ENCODE peak calls at places on chromosomes 13 and 19, in ten cellular contexts. K is WERI-Rb-1, P is ascending aorta, X is fibroblast of lung, E is natural killer cell, T is cardiac muscle cell, B is endothelial cell of umbilical vein, C is astrocyte of the spinal cord, N is progenitor cell of endocrine pancreas, M is BE2C. L is an unnamed sample.
A peak's percentile ranks its signal among the peaks of the same experiment; 100 is the strongest.

GRCh38 chr13:113586661-113587479 is 2.3 kb downstream of the TFDP1 start:
- DNase-seq in K (peak; percentile 11), P (no peak), X (no peak), E (no peak), T (no peak), B (no peak), C (no peak), N (no peak), M (no peak), L (no peak)

GRCh38 chr19:54154603-54155345 is 4.7 kb downstream of the LENG1 start:
- DNase-seq in K (no peak), P (no peak), X (peak; percentile 67), E (no peak), T (no peak), B (no peak), C (no peak), N (no peak), M (no peak), L (no peak)

GRCh38 chr19:6065685-6066365 is 44.5 kb downstream of the RFX2 start:
- DNase-seq in K (no peak), P (no peak), X (peak; percentile 77), E (peak; percentile 56), T (no peak), B (peak; percentile 96), C (peak; percentile 59), N (no peak), M (no peak), L (peak; percentile 40)

GRCh38 chr13:49410006-49410405 is 33.9 kb downstream of the CAB39L start:
- DNase-seq in K (no peak), P (no peak), X (no peak), E (no peak), T (no peak), B (no peak), C (no peak), N (no peak), M (no peak), L (no peak)

GRCh38 chr13:27076411-27076810 is 95.2 kb downstream of the USP12 start:
- DNase-seq in K (no peak), P (no peak), X (peak; percentile 62), E (no peak), T (no peak), B (no peak), C (no peak), N (no peak), M (no peak), L (no peak)

GRCh38 chr19:858868-859843 is at the start of gene CFD:
- DNase-seq in K (no peak), P (peak; percentile 38), X (no peak), E (no peak), T (no peak), B (no peak), C (no peak), N (no peak), M (no peak), L (no peak)

GRCh38 chr13:67147257-67148218 is 82.6 kb downstream of the PCDH9 start:
- DNase-seq in K (no peak), P (no peak), X (peak; percentile 85), E (no peak), T (peak; percentile 34), B (peak; percentile 64), C (peak; percentile 72), N (no peak), M (no peak), L (no peak)

GRCh38 chr19:46015080-46015960 is 7.5 kb downstream of the PGLYRP1 start:
- DNase-seq in K (peak; percentile 75), P (peak; percentile 16), X (peak; percentile 40), E (peak; percentile 62), T (peak; percentile 77), B (peak; percentile 51), C (peak; percentile 8), N (peak; percentile 50), M (peak; percentile 71), L (peak; percentile 46)

GRCh38 chr13:112240076-112240475 is 136.1 kb upstream of the SPACA7 start:
- DNase-seq in K (peak; percentile 3), P (no peak), X (no peak), E (no peak), T (no peak), B (no peak), C (no peak), N (no peak), M (no peak), L (no peak)

GRCh38 chr19:35913589-35913988 is 5.5 kb upstream of the TYROBP start:
- DNase-seq in K (no peak), P (no peak), X (peak; percentile 60), E (no peak), T (no peak), B (no peak), C (no peak), N (no peak), M (no peak), L (no peak)

GRCh38 chr19:38250821-38251563 is 5.2 kb downstream of the PPP1R14A start:
- DNase-seq in K (peak; percentile 88), P (peak; percentile 43), X (no peak), E (no peak), T (peak; percentile 13), B (no peak), C (peak; percentile 43), N (peak; percentile 47), M (no peak), L (no peak)

GRCh38 chr13:25468330-25469178 is 96.8 kb downstream of the ATP8A2 start:
- DNase-seq in K (peak; percentile 92), P (no peak), X (peak; percentile 54), E (no peak), T (peak; percentile 61), B (no peak), C (peak; percentile 10), N (peak; percentile 49), M (peak; percentile 77), L (no peak)

GRCh38 chr19:34135401-34135800 is 36.9 kb upstream of the LSM14A start:
- DNase-seq in K (peak; percentile 56), P (no peak), X (no peak), E (no peak), T (no peak), B (no peak), C (no peak), N (no peak), M (no peak), L (no peak)

DNA sequence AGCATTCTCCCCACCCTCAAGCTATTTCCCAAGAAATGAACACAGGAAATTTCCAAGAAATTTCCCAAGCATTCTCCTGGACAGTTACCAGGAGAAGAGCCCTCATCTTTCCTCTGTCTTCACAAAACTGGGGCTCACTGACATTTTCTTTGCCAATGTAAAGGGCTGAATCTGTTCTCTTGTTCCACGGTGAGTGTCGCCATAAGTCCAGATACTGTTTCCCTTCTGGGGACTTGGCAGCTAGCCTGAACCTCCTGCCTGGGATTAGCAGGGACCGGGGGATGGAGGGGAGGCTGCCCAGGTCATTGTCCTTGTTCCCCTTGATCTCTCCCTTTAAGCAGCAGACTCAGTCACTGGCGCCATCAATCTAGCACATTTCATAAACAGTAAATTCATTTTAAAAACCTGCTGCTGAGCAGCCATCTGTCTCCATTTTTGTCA is 172.8 kb downstream of the DNAJC15 start:
- DNase-seq in K (peak; percentile 13), P (no peak), X (no peak), E (no peak), T (peak; percentile 19), B (no peak), C (peak; percentile 4), N (no peak), M (peak; percentile 74), L (no peak)
- TF ChIP-seq CTCF in K (peak; percentile 23), P (no peak), X (no peak), E (no peak), T (peak; percentile 25), B (no peak), C (peak; percentile 14), N (no peak), M (peak; percentile 52), L (no peak)

DNA sequence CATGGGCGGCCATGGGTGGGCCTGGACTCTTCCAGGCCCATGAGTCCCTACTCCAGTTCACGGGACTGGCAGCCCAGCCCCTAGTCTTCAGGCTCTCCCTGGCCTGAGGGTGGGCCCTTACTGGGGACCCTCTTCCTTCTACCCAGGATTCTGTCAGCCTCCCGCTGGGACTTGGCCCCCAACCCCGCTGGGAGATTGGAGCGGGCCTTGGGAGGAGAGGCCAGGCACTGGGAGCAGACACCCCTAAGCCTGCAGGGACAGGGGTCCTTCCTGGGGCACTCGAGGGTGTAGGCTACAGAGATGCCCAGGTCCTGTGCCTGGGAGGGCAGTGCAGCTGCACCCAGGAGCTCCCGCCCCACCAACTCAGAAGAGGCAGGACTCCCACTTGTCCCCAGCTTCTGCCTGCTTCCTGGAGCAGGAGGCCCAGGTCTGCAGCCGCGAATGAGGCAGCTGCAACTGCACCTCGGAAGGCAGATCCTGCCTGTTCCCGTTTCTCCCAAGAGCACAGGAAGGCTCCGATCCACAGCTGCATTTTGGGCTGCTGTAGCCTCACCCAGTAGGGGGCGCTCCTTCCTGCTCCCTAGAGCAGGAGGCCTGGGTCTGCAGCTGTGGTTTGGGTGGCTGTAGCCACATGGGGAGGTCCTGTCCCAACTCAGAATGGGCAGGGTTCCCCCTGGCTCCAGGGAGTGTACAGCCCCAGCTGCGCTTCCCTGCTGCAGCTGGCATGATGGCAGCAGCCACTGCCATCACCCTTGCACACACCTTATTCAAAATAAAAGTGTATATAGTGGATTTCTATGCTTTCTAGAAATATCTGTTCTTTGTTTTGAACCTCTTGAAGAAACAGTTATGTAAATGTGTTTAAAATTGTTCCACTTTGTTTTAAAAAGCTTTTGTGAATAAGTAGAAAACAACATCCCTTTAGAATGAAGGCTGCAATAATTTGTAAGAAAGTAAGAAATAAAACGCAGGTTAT is 46.8 kb downstream of the TEX26 start:
- DNase-seq in K (peak; percentile 41), P (no peak), X (no peak), E (peak; percentile 17), T (peak; percentile 76), B (peak; percentile 5), C (no peak), N (no peak), M (peak; percentile 70), L (no peak)
- TF ChIP-seq CTCF in K (peak; percentile 75), P (peak; percentile 44), X (peak; percentile 40), E (peak; percentile 51), T (peak; percentile 71), B (peak; percentile 50), C (peak; percentile 61), N (peak; percentile 68), M (peak; percentile 88), L (no peak)

DNA sequence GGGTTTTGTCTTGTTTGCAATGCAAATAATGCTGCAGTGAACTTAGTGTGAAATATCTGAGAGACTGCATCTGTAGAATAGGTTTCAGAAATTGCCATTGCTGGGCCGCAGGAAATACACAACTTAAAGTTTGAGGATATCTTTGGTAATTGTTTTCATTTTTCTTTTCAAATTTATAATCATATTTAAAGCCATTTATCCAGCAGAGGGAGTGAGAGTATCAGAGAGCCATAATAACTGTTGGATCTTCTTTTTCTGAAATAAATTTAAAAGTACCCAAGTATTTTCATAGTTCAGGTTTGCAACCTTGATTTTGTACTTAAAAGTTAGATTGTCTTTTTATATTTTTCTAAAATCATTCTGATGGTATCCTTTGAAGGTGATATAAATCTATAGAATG is 99.4 kb downstream of the ZMYM2 start:
- DNase-seq in K (no peak), P (no peak), X (no peak), E (no peak), T (no peak), B (no peak), C (no peak), N (no peak), M (no peak), L (no peak)
- TF ChIP-seq CTCF in K (no peak), P (no peak), X (no peak), E (no peak), T (no peak), B (no peak), C (peak; percentile 2), N (no peak), M (no peak), L (no peak)

DNA sequence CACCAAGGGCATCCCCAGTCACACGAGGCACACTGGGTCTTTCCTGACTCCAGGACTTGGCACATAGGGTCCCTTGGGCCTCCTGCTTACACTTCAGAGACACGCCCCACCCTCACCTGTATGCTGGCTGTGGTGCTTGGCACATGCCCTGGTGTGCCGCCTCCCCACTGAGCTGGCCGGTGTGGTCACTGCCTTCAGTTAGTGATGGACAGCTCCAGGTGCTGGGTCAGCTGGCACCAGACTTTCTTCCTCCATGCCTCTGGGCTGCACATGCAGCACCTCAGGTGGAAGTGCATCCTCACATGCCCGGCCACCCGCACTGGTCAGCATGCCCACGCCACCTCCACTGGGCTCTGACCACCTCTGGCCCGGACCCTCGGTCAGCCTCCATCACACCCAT is 52.9 kb downstream of the KLF2 start:
- DNase-seq in K (no peak), P (no peak), X (no peak), E (no peak), T (no peak), B (no peak), C (no peak), N (no peak), M (no peak), L (no peak)
- TF ChIP-seq CTCF in K (no peak), P (no peak), X (no peak), E (no peak), T (no peak), B (no peak), C (no peak), N (no peak), M (no peak), L (no peak)

L was measured in omental fat pad.